ENCODE peak calls at places on chromosome X, in four cellular contexts. I is mucosa of descending colon, N is fibroblast of lung, P is pancreas. C is an unnamed sample.

GRCh38 chrX:110403839-110404238 is 45.2 kb downstream of the RTL9 start:
- DNase-seq in N (peak; percentile 65), I (no peak), P (no peak), C (no peak)

GRCh38 chrX:3393168-3393567 is 46.7 kb upstream of the MXRA5 start:
- DNase-seq in I (no peak), N (no peak), P (no peak), C (no peak)

GRCh38 chrX:111868726-111869638 is 7.0 kb upstream of the TRPC5OS start:
- DNase-seq in P (no peak), N (no peak), I (no peak), C (no peak)

GRCh38 chrX:57282568-57282967 is 3.9 kb upstream of the FAAH2 start:
- DNase-seq in N (no peak), P (no peak), I (no peak), C (no peak)

GRCh38 chrX:118548831-118549230 is 53.2 kb downstream of the DOCK11 start:
- DNase-seq in I (no peak), N (no peak), P (no peak), C (no peak)

GRCh38 chrX:21657318-21658151 is 595 bp downstream of the KLHL34 start:
- DNase-seq in P (peak; percentile 63), N (no peak), I (peak; percentile 49), C (no peak)

GRCh38 chrX:141405878-141406492 is 163.7 kb upstream of the SPANXC start:
- DNase-seq in N (peak; percentile 49), I (no peak), P (no peak), C (no peak)

GRCh38 chrX:11949291-11949690 is 189.0 kb upstream of the FRMPD4 start:
- DNase-seq in P (no peak), N (no peak), I (no peak), C (no peak)

GRCh38 chrX:155819525-155819924 is 61.6 kb upstream of the VAMP7 start:
- DNase-seq in I (no peak), P (no peak), N (peak; percentile 0), C (no peak)

GRCh38 chrX:8868070-8868795 is 67.0 kb upstream of the FAM9A start:
- DNase-seq in I (no peak), N (peak; percentile 89), P (no peak), C (no peak)

GRCh38 chrX:47587906-47588735 is 5.9 kb downstream of the TIMP1 start:
- DNase-seq in P (peak; percentile 73), N (no peak), I (no peak), C (no peak)

GRCh38 chrX:129925305-129926092 is 19.5 kb downstream of the UTP14A start:
- DNase-seq in P (no peak), I (no peak), N (peak; percentile 86), C (peak; percentile 41)

GRCh38 chrX:138925330-138925729 is 213.8 kb upstream of the FGF13 start:
- DNase-seq in P (no peak), N (peak; percentile 87), I (no peak), C (no peak)

GRCh38 chrX:40722930-40723329 is 12.4 kb downstream of the MED14 start:
- DNase-seq in I (no peak), N (no peak), P (no peak), C (no peak)

GRCh38 chrX:40729923-40730584 is 5.3 kb downstream of the MED14 start:
- DNase-seq in N (no peak), P (no peak), I (no peak), C (no peak)

GRCh38 chrX:40733691-40734090 is 1.7 kb downstream of the MED14 start:
- DNase-seq in N (no peak), P (no peak), I (no peak), C (no peak)

GRCh38 chrX:40727093-40727492 is 8.2 kb downstream of the MED14 start:
- DNase-seq in N (no peak), P (no peak), I (no peak), C (no peak)

GRCh38 chrX:40727599-40728252 is 7.6 kb downstream of the MED14 start:
- DNase-seq in N (no peak), P (no peak), I (no peak), C (no peak)
- H3K36me3 ChIP-seq in N (no peaks in the 10 kb centered on the region), P (no peaks in the 10 kb centered on the region), I (no peaks in the 10 kb centered on the region), C (no peaks in the 10 kb centered on the region)

GRCh38 chrX:121479406-121479805 is 432.0 kb downstream of the GLUD2 start:
- DNase-seq in P (no peak), N (no peak), I (no peak), C (no peak)
- TF ChIP-seq CTCF in P (no peak), N (no peak), I (no peak), C (no peak)

GRCh38 chrX:10477525-10477924 is 142.9 kb downstream of the MID1 start:
- DNase-seq in P (no peak), I (no peak), N (no peak), C (no peak)
- H3K36me3 ChIP-seq in P (no peaks in the 10 kb centered on the region), I (no peaks in the 10 kb centered on the region), N (peaks cover 2% of the 10 kb centered on the region), C (no peaks in the 10 kb centered on the region)

DNA sequence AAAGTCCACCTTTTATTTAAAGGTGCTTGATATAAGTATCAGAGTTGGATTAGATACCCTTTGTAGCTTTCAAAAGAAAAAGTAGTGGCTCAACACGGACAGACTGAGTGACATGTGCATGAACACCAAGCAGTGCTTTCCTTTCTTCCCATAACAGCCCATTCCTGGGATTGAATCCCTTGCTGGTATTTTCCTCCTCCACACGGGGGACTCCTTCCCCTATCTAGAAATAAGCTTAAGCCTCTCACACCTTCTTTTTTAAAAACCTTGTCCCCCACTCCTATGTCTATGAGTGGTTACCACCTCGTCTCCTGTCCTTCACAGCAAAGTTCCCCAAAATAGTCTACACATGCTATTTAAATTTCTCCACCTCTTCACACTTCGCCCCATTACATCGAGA is 5.1 kb downstream of the AP1S2 start:
- DNase-seq in N (peak; percentile 39), P (no peak), I (no peak), C (no peak)
- TF ChIP-seq CTCF in N (peak; percentile 33), P (no peak), I (no peak), C (peak; percentile 17)

GRCh38 chrX:136870064-136870463 is 10.5 kb downstream of the RBMX start:
- DNase-seq in N (no peak), P (no peak), I (no peak), C (no peak)
- H3K36me3 ChIP-seq in N (no peaks in the 10 kb centered on the region), P (peaks cover 30% of the 10 kb centered on the region), I (no peaks in the 10 kb centered on the region), C (peaks cover 67% of the 10 kb centered on the region)

DNA sequence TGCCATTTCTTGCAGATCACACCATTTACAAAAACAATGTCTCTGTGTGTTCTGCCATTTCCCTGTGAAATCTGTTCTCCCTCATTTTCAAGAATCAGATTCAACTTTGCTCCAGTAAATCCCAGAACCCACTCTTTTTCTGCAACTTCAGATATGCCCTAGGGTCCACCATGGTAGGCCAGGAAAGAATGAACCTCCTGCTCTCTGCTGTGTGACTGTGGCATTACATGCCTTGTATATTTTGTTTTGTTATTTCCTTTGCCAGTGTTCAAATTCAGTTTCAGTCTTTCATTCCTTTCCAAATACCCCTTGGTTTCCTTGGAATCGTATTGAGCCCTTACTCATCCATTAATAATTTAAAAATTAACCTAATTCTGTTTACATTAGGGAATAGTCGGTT is 290.2 kb upstream of the VCX start:
- DNase-seq in I (no peak), P (no peak), N (no peak), C (no peak)
- TF ChIP-seq CTCF in I (no peak), P (no peak), N (no peak), C (no peak)

DNA sequence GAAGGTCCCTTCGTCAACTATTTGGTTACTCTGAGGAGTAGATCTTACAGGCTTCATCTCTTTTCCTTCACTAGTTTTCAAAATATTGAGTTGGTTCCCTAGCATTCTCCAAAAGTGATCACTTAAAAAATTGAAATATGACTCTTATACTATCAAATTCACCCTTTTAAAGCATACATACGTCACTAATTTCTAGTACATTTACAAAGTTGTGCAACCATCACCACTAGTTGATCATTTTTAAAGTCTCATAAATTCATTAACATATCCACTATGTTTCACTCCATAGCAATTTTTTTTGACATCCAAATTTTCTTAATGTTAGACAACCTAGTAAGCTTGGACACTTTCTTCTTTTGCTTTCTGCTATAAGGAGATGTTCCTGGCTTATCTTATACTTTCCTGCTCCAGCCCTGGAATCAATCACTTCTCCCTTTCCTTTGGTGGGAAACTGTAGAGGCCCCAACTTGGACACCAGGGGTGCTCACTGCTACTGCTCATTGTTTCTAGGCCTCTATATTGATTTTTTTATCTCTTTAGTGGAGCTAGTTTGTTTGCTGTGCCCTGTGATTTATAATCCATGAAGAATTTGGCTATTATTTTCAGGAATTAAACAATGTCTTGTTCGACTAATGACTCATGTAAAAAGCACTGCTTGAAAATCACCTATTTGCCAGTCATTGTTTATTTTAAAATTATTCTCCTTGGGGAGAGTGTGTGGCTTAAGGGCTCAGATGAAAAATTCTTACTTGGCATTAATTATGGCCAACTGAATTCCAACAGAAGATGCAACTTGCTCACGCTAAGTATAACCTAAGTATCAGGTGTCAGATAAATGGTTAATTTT is 4.0 kb upstream of the ZFX start:
- DNase-seq in I (no peak), N (peak; percentile 45), P (no peak), C (no peak)
- H3K36me3 ChIP-seq in I (no peaks in the 10 kb centered on the region), N (no peaks in the 10 kb centered on the region), P (no peaks in the 10 kb centered on the region), C (no peaks in the 10 kb centered on the region)

GRCh38 chrX:24391362-24391761 is 30.9 kb downstream of the SUPT20HL1 start:
- DNase-seq in N (no peak), I (no peak), P (no peak), C (no peak)
- TF ChIP-seq CTCF in N (no peak), I (no peak), P (no peak), C (no peak)

DNA sequence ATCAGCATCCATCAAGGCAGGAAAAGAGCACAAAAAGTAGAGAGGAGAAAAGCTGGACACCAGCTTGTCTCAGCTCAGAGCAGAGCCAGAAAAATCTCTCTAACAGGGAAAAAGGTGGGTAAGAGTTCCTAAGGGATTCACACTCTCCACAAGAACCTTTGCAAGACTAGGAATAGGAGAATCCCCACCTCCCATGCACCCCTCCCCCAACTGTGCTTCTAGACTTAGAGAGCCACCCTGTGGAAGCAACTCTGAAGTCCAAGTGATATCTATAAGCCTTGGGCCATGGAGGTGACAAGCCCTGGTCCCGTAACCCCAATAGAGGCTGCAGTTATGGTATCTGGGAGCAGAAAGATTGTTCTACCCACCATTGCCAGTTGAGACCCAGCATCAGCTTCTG is 267.6 kb upstream of the MTMR8 start:
- DNase-seq in P (no peak), I (no peak), N (no peak), C (no peak)
- H3K36me3 ChIP-seq in P (no peaks in the 10 kb centered on the region), I (no peaks in the 10 kb centered on the region), N (no peaks in the 10 kb centered on the region), C (no peaks in the 10 kb centered on the region)

GRCh38 chrX:15930585-15930984 is 76.0 kb upstream of the AP1S2 start:
- DNase-seq in N (peak; percentile 57), I (no peak), P (no peak), C (no peak)
- TF ChIP-seq CTCF in N (no peak), I (no peak), P (no peak), C (peak; percentile 39)